ENCODE peak calls at places on chromosomes 16 and 17, in ten cellular contexts. I is IMR-90; U is tibial nerve; E is left ventricle myocardium inferior; X is cardiac muscle cell; Z is HepG2; K is adipocyte; N is naive thymus-derived CD4-positive, alpha-beta T cell; L is heart left ventricle; V is right lobe of liver. F is an unnamed sample.

GRCh38 chr17:14559720-14560119 is 258.8 kb downstream of the HS3ST3B1 start:
- DNase-seq in K (no peak), E (no peak), U (no peak), N (no peak), X (no peak), L (no peak), V (no peak), I (no peak), Z (no peak), F (no peak)

GRCh38 chr17:72399023-72399607 is 278.3 kb downstream of the SOX9 start:
- DNase-seq in E (no peak), N (no peak), V (no peak), X (no peak), I (no peak), K (no peak), L (no peak), U (no peak), Z (no peak), F (no peak)

GRCh38 chr16:23900480-23901177 is 64.8 kb downstream of the PRKCB start:
- DNase-seq in I (no peak), E (no peak), L (no peak), U (no peak), K (no peak), Z (no peak), N (no peak), X (no peak), V (no peak), F (no peak)

GRCh38 chr17:10156082-10156445 is 42.3 kb downstream of the GAS7 start:
- DNase-seq in X (no peak), L (no peak), K (no peak), V (no peak), U (no peak), N (no peak), E (no peak), I (no peak), Z (no peak), F (no peak)

GRCh38 chr16:21526923-21527807 is 72.2 kb upstream of the METTL9 start:
- DNase-seq in L (peak; percentile 17), I (no peak), Z (peak; percentile 70), N (no peak), V (no peak), U (no peak), E (no peak), X (no peak), K (no peak), F (no peak)

GRCh38 chr17:40056379-40057005 is 2.3 kb upstream of the MED24 start:
- DNase-seq in N (no peak), X (no peak), I (no peak), V (no peak), U (no peak), K (no peak), Z (no peak), E (no peak), L (peak; percentile 52), F (no peak)

GRCh38 chr16:63289834-63290460 is 1253.7 kb upstream of the CDH8 start:
- DNase-seq in Z (peak; percentile 44), X (peak; percentile 37), K (peak; percentile 22), L (peak; percentile 48), V (no peak), N (no peak), E (no peak), U (no peak), I (no peak), F (no peak)

GRCh38 chr16:89602273-89602951 is 11.0 kb upstream of the DPEP1 start:
- DNase-seq in N (no peak), L (no peak), U (no peak), Z (no peak), E (no peak), X (peak; percentile 89), V (no peak), K (peak; percentile 85), I (peak; percentile 91), F (no peak)

GRCh38 chr16:27332105-27332504 is 18.3 kb downstream of the IL4R start:
- DNase-seq in V (no peak), Z (no peak), K (no peak), I (no peak), N (no peak), E (no peak), L (no peak), U (no peak), X (peak; percentile 54), F (no peak)

GRCh38 chr16:27328937-27329336 is 15.2 kb downstream of the IL4R start:
- DNase-seq in I (no peak), N (no peak), K (no peak), V (no peak), E (no peak), Z (no peak), U (no peak), L (no peak), X (no peak), F (no peak)

GRCh38 chr16:27333104-27333503 is 19.3 kb downstream of the IL4R start:
- DNase-seq in Z (no peak), L (no peak), X (no peak), I (no peak), K (no peak), V (no peak), E (no peak), N (no peak), U (no peak), F (no peak)

GRCh38 chr16:27327586-27327915 is 13.8 kb downstream of the IL4R start:
- DNase-seq in U (no peak), K (no peak), X (no peak), E (no peak), Z (no peak), L (no peak), V (no peak), I (no peak), N (no peak), F (no peak)

DNA sequence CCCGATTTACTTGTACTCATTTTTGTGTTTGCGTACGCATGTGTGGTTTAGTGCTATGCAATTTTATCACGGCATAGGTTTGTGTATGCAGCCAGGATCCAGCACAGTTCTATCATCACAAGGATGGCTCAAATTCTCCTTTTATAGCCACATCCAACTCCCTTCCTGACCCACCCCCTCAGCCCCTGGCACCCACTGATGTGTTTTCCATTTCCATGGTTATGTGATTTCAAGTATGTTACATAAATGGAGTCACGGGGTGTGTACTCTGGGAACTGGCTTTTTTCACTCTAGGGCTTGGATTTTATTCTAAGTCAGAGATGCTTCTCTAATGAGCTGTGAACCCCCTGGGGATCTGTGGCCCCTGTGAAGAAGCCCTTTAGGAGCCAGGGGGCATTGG is 16.8 kb downstream of the IL4R start:
- DNase-seq in N (no peak), X (peak; percentile 98), V (no peak), K (peak; percentile 31), Z (no peak), E (peak; percentile 62), I (peak; percentile 98), L (peak; percentile 45), U (peak; percentile 39), F (no peak)
- H3K36me3 ChIP-seq in N (peaks cover 45% of the 10 kb centered on the region), X (no peaks in the 10 kb centered on the region), V (no peaks in the 10 kb centered on the region), K (peaks cover 19% of the 10 kb centered on the region), Z (peaks cover 16% of the 10 kb centered on the region), E (peaks cover 16% of the 10 kb centered on the region), I (peaks cover 33% of the 10 kb centered on the region), L (peaks cover 20% of the 10 kb centered on the region), U (no peaks in the 10 kb centered on the region), F (peaks cover 40% of the 10 kb centered on the region)

DNA sequence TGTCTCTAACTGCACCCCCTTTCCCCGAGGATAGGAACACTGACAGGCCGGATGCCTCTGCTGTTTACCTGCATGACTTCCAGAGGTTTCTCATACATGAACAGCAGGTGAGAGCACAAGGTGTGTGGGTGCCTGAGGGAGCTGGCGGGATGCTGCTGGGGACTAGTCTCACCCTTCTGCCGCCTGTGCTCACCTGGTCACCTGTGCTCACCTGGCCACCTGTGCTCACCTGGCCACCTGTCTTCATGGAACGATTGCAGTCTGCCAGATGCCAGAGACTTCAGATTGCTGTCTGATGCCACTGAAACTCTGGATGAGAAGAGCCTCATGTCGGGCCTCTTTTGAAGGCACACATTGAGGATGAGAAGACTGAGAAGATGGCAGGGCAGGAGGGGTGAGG is 104.1 kb downstream of the PLCG2 start:
- DNase-seq in K (no peak), Z (no peak), N (no peak), I (no peak), U (no peak), V (no peak), X (no peak), L (no peak), E (no peak), F (no peak)
- H3K36me3 ChIP-seq in K (no peaks in the 10 kb centered on the region), Z (no peaks in the 10 kb centered on the region), N (no peaks in the 10 kb centered on the region), I (no peaks in the 10 kb centered on the region), U (no peaks in the 10 kb centered on the region), V (no peaks in the 10 kb centered on the region), X (no peaks in the 10 kb centered on the region), L (no peaks in the 10 kb centered on the region), E (no peaks in the 10 kb centered on the region), F (no peaks in the 10 kb centered on the region)

GRCh38 chr16:31114468-31114867 is 3.0 kb upstream of the KAT8 start:
- DNase-seq in L (no peak), U (no peak), Z (no peak), X (no peak), N (no peak), I (no peak), V (no peak), K (no peak), E (no peak), F (no peak)

GRCh38 chr16:31118223-31119155 is 1.0 kb downstream of the KAT8 start:
- DNase-seq in N (no peak), I (peak; percentile 81), U (no peak), K (peak; percentile 83), Z (no peak), V (no peak), E (no peak), X (peak; percentile 68), L (no peak), F (no peak)

GRCh38 chr16:31117384-31118222 is at the start of gene KAT8:
- DNase-seq in V (peak; percentile 99), X (peak; percentile 99), U (peak; percentile 97), E (peak; percentile 98), K (peak; percentile 99), Z (peak; percentile 99), L (peak; percentile 99), I (peak; percentile 97), N (peak; percentile 95), F (peak; percentile 98)

GRCh38 chr16:31125844-31126243 is 8.4 kb downstream of the KAT8 start:
- DNase-seq in E (no peak), V (no peak), X (no peak), U (no peak), Z (no peak), K (no peak), L (no peak), N (no peak), I (no peak), F (no peak)

GRCh38 chr16:31120129-31120528 is 2.7 kb downstream of the KAT8 start:
- DNase-seq in N (no peak), U (no peak), X (no peak), V (no peak), L (no peak), K (no peak), I (no peak), E (no peak), Z (no peak), F (no peak)
- H3K36me3 ChIP-seq in N (peaks cover 55% of the 10 kb centered on the region), U (no peaks in the 10 kb centered on the region), X (peaks cover 31% of the 10 kb centered on the region), V (peaks cover 6% of the 10 kb centered on the region), L (peaks cover 62% of the 10 kb centered on the region), K (peaks cover 42% of the 10 kb centered on the region), I (peaks cover 17% of the 10 kb centered on the region), E (peaks cover 61% of the 10 kb centered on the region), Z (peaks cover 10% of the 10 kb centered on the region), F (peaks cover 35% of the 10 kb centered on the region)

DNA sequence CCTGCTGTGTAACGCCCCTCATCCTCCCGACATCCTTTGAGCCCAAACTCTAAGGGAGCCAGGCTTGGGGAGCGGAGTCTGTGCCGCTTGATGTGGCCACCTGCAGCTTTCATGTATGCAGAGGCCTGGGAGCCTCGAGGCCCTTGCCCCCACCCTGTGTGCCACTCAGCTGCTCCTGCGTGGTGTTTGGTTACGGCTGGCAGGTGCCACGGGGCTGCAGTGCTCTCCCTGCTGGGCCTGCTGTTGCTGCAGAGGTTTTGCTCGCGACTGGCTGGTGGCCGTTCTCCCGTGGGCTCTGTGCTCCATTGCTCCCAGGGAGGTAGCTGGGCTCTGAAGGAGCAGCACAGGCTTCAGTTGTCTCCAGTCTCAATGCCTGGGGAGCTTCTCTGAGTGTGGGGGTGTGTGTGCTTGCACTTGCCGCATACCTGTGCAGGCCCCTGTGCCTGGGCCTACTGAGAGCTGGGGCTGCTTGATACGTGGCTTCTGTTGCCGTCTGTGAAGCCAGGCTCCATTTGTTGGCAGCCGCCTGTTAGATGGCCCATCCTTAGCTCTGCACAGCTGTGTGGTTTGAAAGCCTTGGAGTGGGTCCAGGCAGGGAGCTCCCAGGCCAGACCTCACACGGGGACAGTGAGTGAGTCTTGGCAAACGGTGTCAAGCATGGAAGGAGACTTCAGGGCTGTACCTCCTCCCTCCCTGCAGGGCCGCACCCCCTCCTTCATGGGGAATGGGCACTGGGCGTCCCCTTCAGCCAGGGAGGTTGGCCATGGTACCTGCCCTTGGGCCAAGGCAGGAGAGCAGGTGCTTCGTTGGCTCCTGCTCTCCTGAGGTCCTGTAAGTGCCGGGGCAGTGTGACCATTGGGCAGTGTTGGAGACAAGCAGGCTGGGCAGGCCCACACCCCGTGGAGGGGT is 47.2 kb downstream of the PDPK1 start:
- DNase-seq in V (no peak), L (peak; percentile 80), K (no peak), E (peak; percentile 64), X (peak; percentile 20), U (peak; percentile 46), Z (no peak), I (peak; percentile 16), N (no peak), F (no peak)
- H3K36me3 ChIP-seq in V (no peaks in the 10 kb centered on the region), L (peaks cover 48% of the 10 kb centered on the region), K (peaks cover 41% of the 10 kb centered on the region), E (peaks cover 43% of the 10 kb centered on the region), X (peaks cover 23% of the 10 kb centered on the region), U (peaks cover 16% of the 10 kb centered on the region), Z (peaks cover 31% of the 10 kb centered on the region), I (peaks cover 32% of the 10 kb centered on the region), N (peaks cover 54% of the 10 kb centered on the region), F (peaks cover 47% of the 10 kb centered on the region)